ENCODE peak calls at places on chromosomes 7 and 10, in seven cellular contexts. A is heart right ventricle; U is aorta; S is stomach; B is heart left ventricle; R is CD4-positive, alpha-beta memory T cell; N is ovary. T is an unnamed sample.

GRCh38 chr7:10739401-10739800 is 234.3 kb upstream of the PHF14 start:
- DNase-seq in S (no peak), U (no peak), B (no peak), A (no peak), R (no peak), N (no peak), T (no peak)

GRCh38 chr10:17025444-17026295 is 103.9 kb downstream of the CUBN start:
- DNase-seq in B (peak; percentile 61), S (no peak), A (no peak), R (peak; percentile 52), N (no peak), U (peak; percentile 82), T (peak; percentile 83)

GRCh38 chr10:35089641-35090161 is 440 bp downstream of the CUL2 start:
- DNase-seq in B (no peak), S (no peak), U (no peak), R (peak; percentile 33), N (no peak), A (no peak), T (peak; percentile 8)

GRCh38 chr10:75547391-75548298 is 116.2 kb downstream of the LRMDA start:
- DNase-seq in U (no peak), B (no peak), R (no peak), N (no peak), A (no peak), S (no peak), T (no peak)

GRCh38 chr10:17737021-17737965 is 14.7 kb upstream of the TMEM236 start:
- DNase-seq in U (no peak), B (peak; percentile 83), R (peak; percentile 20), N (peak; percentile 35), S (peak; percentile 37), A (peak; percentile 53), T (peak; percentile 20)

GRCh38 chr10:119308556-119309422 is 101.4 kb downstream of the GRK5 start:
- DNase-seq in U (no peak), A (no peak), R (no peak), N (no peak), S (no peak), B (no peak), T (no peak)

GRCh38 chr10:54318470-54318869 is 482.6 kb downstream of the PCDH15 start:
- DNase-seq in N (no peak), A (no peak), B (no peak), S (no peak), R (no peak), U (no peak), T (no peak)

GRCh38 chr7:148912758-148913541 is 28.9 kb upstream of the EZH2 start:
- DNase-seq in R (peak; percentile 38), U (no peak), N (no peak), A (no peak), B (no peak), S (no peak), T (no peak)

GRCh38 chr7:16484453-16485158 is 19.1 kb upstream of the SOSTDC1 start:
- DNase-seq in S (no peak), U (no peak), R (no peak), B (no peak), A (no peak), N (no peak), T (no peak)

GRCh38 chr10:75853085-75853484 is 421.7 kb downstream of the LRMDA start:
- DNase-seq in N (no peak), B (no peak), S (no peak), R (no peak), A (no peak), U (no peak), T (no peak)

GRCh38 chr7:70646551-70647248 is 485.2 kb upstream of the GALNT17 start:
- DNase-seq in N (no peak), U (no peak), S (no peak), B (no peak), R (no peak), A (no peak), T (no peak)

GRCh38 chr7:70374772-70375533 is 757.0 kb upstream of the GALNT17 start:
- DNase-seq in N (no peak), U (no peak), R (no peak), B (no peak), S (no peak), A (no peak), T (peak; percentile 19)

GRCh38 chr7:113321201-113321600 is 202.8 kb upstream of the SMIM30 start:
- DNase-seq in R (no peak), A (no peak), U (no peak), S (no peak), B (no peak), N (no peak), T (peak; percentile 10)

GRCh38 chr7:79854621-79855020 is 280.0 kb upstream of the GNAI1 start:
- DNase-seq in U (no peak), S (no peak), R (no peak), B (no peak), N (no peak), A (no peak), T (no peak)

GRCh38 chr7:142795339-142795863 is 24.6 kb downstream of the PRSS2 start:
- DNase-seq in B (no peak), R (peak; percentile 68), U (no peak), S (no peak), N (no peak), A (no peak), T (no peak)

DNA sequence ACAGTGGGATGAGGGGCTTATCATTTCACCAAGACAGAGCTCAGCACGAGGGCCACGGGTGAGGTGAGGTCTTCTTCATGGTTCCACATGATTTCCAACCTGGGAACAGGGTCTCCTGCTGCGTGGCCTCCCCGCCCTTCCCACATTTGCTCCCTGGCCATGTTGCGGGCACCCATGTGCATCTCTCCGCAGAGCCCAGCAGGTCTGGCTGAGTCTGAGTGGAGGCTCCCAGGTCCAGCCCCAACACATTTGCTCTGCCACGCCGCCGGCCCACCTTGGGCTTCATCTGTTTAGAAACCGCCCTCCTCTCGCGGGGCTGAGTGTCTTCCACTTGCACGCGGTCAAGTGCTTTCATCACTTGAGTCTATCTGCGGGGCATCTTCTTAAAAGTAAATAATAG is 14.8 kb upstream of the PRKAR1B start:
- DNase-seq in R (no peak), S (no peak), B (no peak), A (no peak), N (peak; percentile 10), U (no peak), T (no peak)
- H3K36me3 ChIP-seq in R (peaks cover 10% of the 10 kb centered on the region), S (peaks cover 21% of the 10 kb centered on the region), B (peaks cover 31% of the 10 kb centered on the region), A (no peaks in the 10 kb centered on the region), N (no peaks in the 10 kb centered on the region), U (peaks cover 5% of the 10 kb centered on the region), T (peaks cover 38% of the 10 kb centered on the region)

GRCh38 chr7:2037805-2038635 is 194.7 kb downstream of the MAD1L1 start:
- DNase-seq in N (peak; percentile 72), A (peak; percentile 50), B (no peak), S (peak; percentile 73), U (peak; percentile 67), R (peak; percentile 28), T (peak; percentile 31)

GRCh38 chr7:2034291-2035201 is 198.2 kb downstream of the MAD1L1 start:
- DNase-seq in R (no peak), A (no peak), N (peak; percentile 10), B (no peak), S (no peak), U (peak; percentile 47), T (no peak)

GRCh38 chr7:2036786-2037185 is 196.0 kb downstream of the MAD1L1 start:
- DNase-seq in B (no peak), A (no peak), U (peak; percentile 44), S (no peak), R (no peak), N (peak; percentile 18), T (no peak)

GRCh38 chr7:2038876-2039728 is 193.6 kb downstream of the MAD1L1 start:
- DNase-seq in A (no peak), U (peak; percentile 51), B (no peak), R (no peak), N (peak; percentile 13), S (no peak), T (no peak)

DNA sequence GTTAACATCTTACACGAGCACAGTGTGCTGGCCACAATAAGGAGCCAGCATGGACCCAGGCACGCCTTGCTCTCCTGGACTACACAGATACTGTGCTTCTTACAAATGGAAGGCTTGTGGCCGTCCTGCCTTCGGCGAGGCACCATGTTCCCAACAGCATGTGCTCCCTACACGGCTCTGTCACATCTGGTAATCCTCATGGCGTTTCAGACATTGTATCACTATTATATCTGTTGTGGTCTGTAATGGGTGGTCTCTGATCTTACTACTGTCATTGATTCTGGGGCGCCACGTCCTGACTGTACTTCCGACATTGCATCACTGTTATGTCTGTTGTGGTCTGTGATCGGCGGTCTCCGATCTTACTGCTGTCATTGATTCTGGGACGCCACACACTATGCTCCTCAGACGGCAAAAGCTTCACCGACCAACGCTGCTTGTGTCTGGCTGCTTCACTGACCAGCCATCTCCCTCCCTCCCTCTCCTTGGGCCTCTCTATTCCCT is 195.4 kb downstream of the MAD1L1 start:
- DNase-seq in N (peak; percentile 24), R (peak; percentile 14), U (peak; percentile 72), S (no peak), A (no peak), B (no peak), T (no peak)
- H3K4me3 ChIP-seq in N (peak overlapping the region; percentile 33), R (peak overlapping the region; percentile 46), U (no peak overlapping the region), S (peak overlapping the region; percentile 41), A (peak overlapping the region; percentile 42), B (peak overlapping the region; percentile 50), T (no peak overlapping the region)

DNA sequence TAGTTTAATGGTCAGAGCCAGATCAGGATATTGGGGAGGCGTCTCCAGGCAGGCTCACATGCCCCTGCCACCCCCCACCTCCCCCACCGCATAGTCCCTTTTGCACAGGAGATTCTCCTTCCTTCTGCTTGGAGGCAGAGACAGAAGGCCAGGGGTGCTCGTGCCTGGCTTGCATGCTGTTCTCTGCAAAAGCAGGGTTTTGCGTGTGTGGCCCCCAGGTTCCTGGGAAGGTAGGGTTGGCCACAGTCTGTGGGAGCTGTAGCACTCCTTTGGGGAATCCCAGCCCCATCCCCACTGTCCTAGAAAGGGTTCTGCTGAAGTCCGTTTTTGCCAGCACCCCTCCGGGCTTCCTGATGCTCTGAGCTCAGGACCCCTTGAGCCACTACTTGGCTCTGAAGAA is 1.9 kb upstream of the TCERG1L start:
- DNase-seq in N (no peak), S (no peak), B (no peak), A (no peak), R (no peak), U (peak; percentile 51), T (no peak)
- H3K27me3 ChIP-seq in N (no peaks in the 10 kb centered on the region), S (peaks cover 29% of the 10 kb centered on the region), B (peaks cover 20% of the 10 kb centered on the region), A (peaks cover 23% of the 10 kb centered on the region), R (peaks cover 6% of the 10 kb centered on the region), U (no peaks in the 10 kb centered on the region), T (peaks cover 40% of the 10 kb centered on the region)

GRCh38 chr7:158664406-158664805 is 40.2 kb downstream of the NCAPG2 start:
- DNase-seq in R (no peak), U (no peak), B (no peak), S (no peak), N (no peak), A (no peak), T (no peak)

GRCh38 chr7:158662610-158663427 is 41.8 kb downstream of the NCAPG2 start:
- DNase-seq in N (no peak), U (no peak), R (peak; percentile 19), A (no peak), B (no peak), S (peak; percentile 50), T (no peak)

GRCh38 chr7:158658475-158658874 is 46.1 kb downstream of the NCAPG2 start:
- DNase-seq in B (no peak), S (no peak), U (no peak), R (no peak), N (no peak), A (no peak), T (no peak)

DNA sequence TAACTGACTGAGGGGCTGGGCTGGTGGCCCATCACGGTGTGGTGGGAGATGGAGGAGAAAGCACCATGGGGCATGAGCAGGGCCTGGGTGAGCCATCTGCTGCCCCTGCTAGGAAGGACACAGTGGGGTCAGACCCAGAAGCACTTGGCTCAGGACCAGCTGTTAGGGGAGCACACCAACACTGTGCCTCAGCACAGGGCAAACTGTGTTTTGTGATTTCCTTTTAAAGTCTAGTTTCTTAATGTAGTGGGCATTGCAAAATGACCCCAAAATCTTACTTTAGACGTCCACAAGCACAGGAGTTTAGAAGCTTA is 41.2 kb downstream of the NCAPG2 start:
- DNase-seq in R (no peak), U (no peak), A (no peak), N (no peak), B (no peak), S (no peak), T (no peak)
- H3K36me3 ChIP-seq in R (no peaks in the 10 kb centered on the region), U (peaks cover 1% of the 10 kb centered on the region), A (no peaks in the 10 kb centered on the region), N (no peaks in the 10 kb centered on the region), B (peaks cover 31% of the 10 kb centered on the region), S (no peaks in the 10 kb centered on the region), T (peaks cover 4% of the 10 kb centered on the region)

T was measured in MG63.